ENCODE peak calls at places on chromosomes 13 and 19, in nine cellular contexts. O is stomach, Z is Caco-2, W is NB4, F is uterus, P is mucosa of descending colon, H is pancreas, V is testis, I is MG63. D is an unnamed sample.

GRCh38 chr13:113837554-113838355 is 26.1 kb downstream of the GAS6 start:
- DNase-seq in O (peak), V (peak), W (peak), F (peak), Z (peak), I (peak), H (peak), P (peak), D (peak)

GRCh38 chr13:73809561-73809960 is 324.6 kb downstream of the KLF12 start:
- DNase-seq in O (no peak), W (no peak), I (no peak), P (no peak), Z (no peak), H (no peak), F (no peak), V (no peak), D (no peak)

GRCh38 chr13:113855931-113856715 is 7.8 kb downstream of the GAS6 start:
- DNase-seq in W (no peak), H (peak), F (no peak), Z (no peak), V (peak), P (peak), I (no peak), O (no peak), D (no peak)

GRCh38 chr19:7944177-7944761 is 803 bp upstream of the TIMM44 start:
- DNase-seq in P (peak), V (peak), O (peak), Z (peak), F (peak), I (peak), H (peak), W (peak), D (peak)

GRCh38 chr19:2617393-2618165 is 84.9 kb downstream of the GNG7 start:
- DNase-seq in I (no peak), F (no peak), O (no peak), P (peak), V (no peak), Z (no peak), W (no peak), H (peak), D (no peak)

GRCh38 chr19:14871619-14872230 is 14.2 kb downstream of the OR7A17 start:
- DNase-seq in W (peak), O (no peak), I (no peak), F (no peak), P (no peak), H (no peak), Z (no peak), V (no peak), D (no peak)

GRCh38 chr13:113759525-113760137 is 605 bp downstream of the TMEM255B start:
- DNase-seq in O (peak), V (peak), W (no peak), H (no peak), F (peak), P (peak), I (peak), Z (no peak), D (no peak)

GRCh38 chr19:2268480-2268830 is 12.2 kb upstream of the JSRP1 start:
- DNase-seq in H (no peak), F (no peak), O (no peak), I (no peak), Z (no peak), P (no peak), V (no peak), W (no peak), D (no peak)

GRCh38 chr13:89150362-89150761 is 1479.2 kb downstream of the SLITRK5 start:
- DNase-seq in P (no peak), F (no peak), Z (no peak), O (no peak), H (no peak), V (no peak), W (no peak), I (no peak), D (no peak)

GRCh38 chr13:73835138-73835721 is 299.0 kb downstream of the KLF12 start:
- DNase-seq in H (no peak), F (no peak), Z (no peak), O (no peak), I (no peak), V (no peak), W (peak), P (no peak), D (no peak)

GRCh38 chr19:38009650-38010229 is 102.7 kb downstream of the SIPA1L3 start:
- DNase-seq in V (no peak), H (no peak), W (no peak), I (no peak), Z (no peak), F (no peak), O (no peak), P (no peak), D (no peak)

GRCh38 chr13:43783820-43784219 is 3.0 kb downstream of the ENOX1 start:
- DNase-seq in O (no peak), H (no peak), F (no peak), I (no peak), Z (no peak), W (no peak), V (no peak), P (no peak), D (no peak)

GRCh38 chr19:55487884-55488687 is at the start of gene SSC5D:
- DNase-seq in P (no peak), W (peak), H (no peak), I (peak), O (no peak), V (peak), Z (no peak), F (peak), D (no peak)

GRCh38 chr19:49441210-49441959 is at the start of gene SLC17A7:
- DNase-seq in P (no peak), F (peak), O (no peak), Z (no peak), V (peak), I (no peak), H (no peak), W (no peak), D (peak)

GRCh38 chr19:49442793-49443365 is 1.6 kb upstream of the SLC17A7 start:
- DNase-seq in O (peak), H (peak), Z (peak), V (peak), P (peak), I (peak), F (peak), W (peak), D (peak)

GRCh38 chr19:49441960-49442350 is 628 bp upstream of the SLC17A7 start:
- DNase-seq in P (no peak), W (no peak), I (no peak), Z (no peak), F (no peak), H (no peak), V (no peak), O (no peak), D (no peak)

GRCh38 chr19:49443366-49444099 is 2.2 kb upstream of the SLC17A7 start:
- DNase-seq in V (peak), F (peak), O (peak), P (peak), I (peak), W (peak), Z (peak), H (peak), D (peak)

DNA sequence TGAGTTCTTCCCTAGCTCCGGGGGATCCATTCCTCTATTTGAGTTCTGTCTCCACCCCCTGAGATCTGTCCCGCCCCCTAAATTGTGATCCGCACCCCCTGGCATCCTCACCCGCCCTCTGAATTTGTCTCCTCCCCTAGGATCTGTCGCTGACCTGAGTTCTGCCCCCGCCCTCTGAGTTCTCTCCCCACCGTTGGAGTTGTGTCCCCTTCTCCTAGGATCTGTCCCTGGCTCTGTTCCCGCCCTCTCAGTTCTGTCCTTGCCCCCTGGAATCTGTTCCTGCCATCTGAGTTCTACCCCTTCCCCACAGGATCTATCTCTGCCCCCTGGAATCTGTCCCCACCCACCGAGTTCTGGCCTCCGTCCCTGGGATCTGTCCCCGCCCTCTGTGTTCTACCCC is 1.0 kb upstream of the SLC17A7 start:
- DNase-seq in O (no peak), W (no peak), Z (no peak), F (peak), P (no peak), H (peak), I (peak), V (peak), D (peak)
- H3K4me3 ChIP-seq in O (peak), W (no peak), Z (peak), F (peak), P (no peak), H (no peak), I (peak), V (no peak), D (peak)

GRCh38 chr19:48249502-48250014 is 6.2 kb downstream of the CARD8 start:
- DNase-seq in H (no peak), O (peak), V (peak), F (peak), P (peak), Z (no peak), I (no peak), W (peak), D (peak)
- H3K4me3 ChIP-seq in H (no peak), O (peak), V (peak), F (no peak), P (no peak), Z (no peak), I (no peak), W (peak), D (peak)

DNA sequence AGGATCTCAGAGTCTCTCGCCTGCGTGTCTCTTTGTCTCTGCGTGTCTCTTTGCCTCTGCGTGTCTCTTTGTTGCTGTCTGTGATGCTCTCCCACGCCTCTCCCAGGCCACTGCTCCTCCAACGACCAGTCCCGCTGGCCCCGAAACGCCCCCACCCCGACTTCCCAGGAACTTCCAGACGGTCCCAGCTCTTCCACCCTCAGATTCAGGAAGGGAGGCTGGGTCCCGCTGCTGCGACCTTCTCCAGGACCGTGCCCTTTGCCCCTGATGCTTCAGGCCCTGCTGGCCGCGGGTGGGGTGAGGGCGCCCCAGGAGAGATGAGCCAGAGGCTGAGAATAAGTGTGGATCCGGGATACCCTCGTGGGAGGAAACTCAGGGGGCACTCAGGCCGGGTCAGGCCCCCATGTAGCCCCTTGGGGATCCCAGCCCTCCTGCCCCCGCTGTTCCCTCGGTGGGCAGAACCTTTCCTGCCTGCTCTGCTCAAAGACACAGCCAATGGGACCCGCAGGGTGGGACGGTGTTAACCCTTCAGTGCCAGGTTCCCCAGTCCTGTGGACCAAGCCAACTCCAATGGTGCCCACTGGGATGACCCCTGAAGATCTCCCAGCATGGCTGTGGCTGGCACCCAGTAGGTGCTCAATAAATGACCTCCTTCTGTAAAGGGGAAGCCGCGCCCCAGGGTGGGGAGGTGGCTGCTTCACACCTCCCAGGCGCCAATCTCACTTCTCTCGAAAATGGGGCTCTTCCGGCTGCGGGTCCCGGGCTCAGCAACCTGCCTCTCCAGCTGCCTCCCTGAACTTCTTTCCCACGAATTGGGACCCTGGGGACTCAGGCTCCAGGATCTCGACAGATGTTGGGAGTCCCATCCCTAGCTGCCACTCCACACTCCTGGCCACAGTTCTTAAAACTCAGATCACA is 1.5 kb upstream of the S1PR5 start:
- DNase-seq in H (no peak), F (no peak), I (no peak), P (no peak), Z (no peak), O (no peak), V (no peak), W (no peak), D (no peak)
- H3K4me3 ChIP-seq in H (no peak), F (no peak), I (no peak), P (no peak), Z (no peak), O (no peak), V (no peak), W (no peak), D (no peak)

GRCh38 chr13:92621985-92622384 is 604.6 kb upstream of the GPC6 start:
- DNase-seq in I (no peak), P (no peak), W (no peak), H (no peak), O (no peak), F (no peak), V (no peak), Z (no peak), D (no peak)

GRCh38 chr13:92626274-92626673 is 600.3 kb upstream of the GPC6 start:
- DNase-seq in O (no peak), F (no peak), Z (no peak), V (no peak), P (no peak), H (no peak), W (no peak), I (no peak), D (no peak)

GRCh38 chr13:92622905-92623304 is 603.7 kb upstream of the GPC6 start:
- DNase-seq in P (no peak), V (peak), O (no peak), I (no peak), H (no peak), W (no peak), Z (no peak), F (no peak), D (no peak)
- H3K4me3 ChIP-seq in P (no peak), V (no peak), O (no peak), I (no peak), H (no peak), W (no peak), Z (no peak), F (no peak), D (no peak)

GRCh38 chr13:39567569-39567968 is 35.4 kb downstream of the LHFPL6 start:
- DNase-seq in I (no peak), P (no peak), O (no peak), H (no peak), V (no peak), W (no peak), F (no peak), Z (no peak), D (no peak)

GRCh38 chr13:39566216-39566869 is 36.6 kb downstream of the LHFPL6 start:
- DNase-seq in Z (no peak), W (no peak), H (no peak), F (no peak), P (no peak), O (no peak), V (no peak), I (no peak), D (no peak)

GRCh38 chr13:39559838-39560237 is 43.2 kb downstream of the LHFPL6 start:
- DNase-seq in I (no peak), Z (no peak), O (no peak), F (no peak), P (no peak), W (no peak), V (no peak), H (no peak), D (no peak)

GRCh38 chr13:39561971-39562370 is 41.0 kb downstream of the LHFPL6 start:
- DNase-seq in Z (no peak), H (no peak), V (no peak), P (no peak), O (no peak), W (no peak), I (no peak), F (no peak), D (no peak)

DNA sequence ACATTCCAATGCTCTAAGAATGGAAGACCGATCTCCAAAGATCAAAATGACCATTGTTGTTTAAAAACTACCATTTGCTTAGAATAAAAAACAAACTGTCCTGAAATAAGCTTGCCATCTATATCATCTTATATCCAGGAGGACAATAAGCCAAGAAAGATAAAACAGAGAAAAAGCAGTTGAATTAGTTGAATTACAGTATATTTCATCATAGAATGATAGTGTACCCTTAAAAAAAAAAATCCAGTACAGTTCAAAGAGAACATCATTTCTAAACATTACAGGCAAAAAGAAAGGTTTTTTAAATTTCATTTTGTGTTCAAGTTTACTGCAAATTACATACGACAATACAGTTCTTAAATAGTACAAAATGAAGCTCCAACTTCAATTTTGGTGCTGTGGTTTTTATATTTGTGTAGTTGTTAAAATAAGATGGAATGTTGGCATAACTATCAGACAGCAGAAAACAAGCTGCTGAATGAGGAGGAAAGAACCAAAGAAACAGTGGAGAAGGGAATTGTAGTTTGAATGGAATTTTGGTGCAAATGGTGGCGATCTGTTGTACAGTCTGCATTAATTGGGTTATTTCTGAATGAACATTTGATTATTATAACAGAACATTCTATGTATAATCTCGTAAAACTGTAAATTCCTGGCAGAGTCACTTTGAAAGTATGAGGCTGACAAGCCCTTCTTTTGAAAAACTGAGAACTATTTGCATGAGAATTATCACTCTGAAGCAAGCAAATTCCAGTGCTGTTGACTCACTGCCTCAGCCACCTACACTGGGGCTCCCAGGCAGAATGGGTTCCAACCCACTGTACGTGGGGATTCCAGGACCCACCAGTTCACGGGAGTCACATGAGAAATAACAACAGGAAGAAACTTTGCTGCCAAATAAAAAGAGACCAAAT is 37.7 kb downstream of the LHFPL6 start:
- DNase-seq in O (no peak), V (peak), H (no peak), P (no peak), I (peak), W (no peak), F (no peak), Z (peak), D (no peak)
- H3K4me3 ChIP-seq in O (no peak), V (no peak), H (no peak), P (no peak), I (peak), W (no peak), F (no peak), Z (no peak), D (no peak)

DNA sequence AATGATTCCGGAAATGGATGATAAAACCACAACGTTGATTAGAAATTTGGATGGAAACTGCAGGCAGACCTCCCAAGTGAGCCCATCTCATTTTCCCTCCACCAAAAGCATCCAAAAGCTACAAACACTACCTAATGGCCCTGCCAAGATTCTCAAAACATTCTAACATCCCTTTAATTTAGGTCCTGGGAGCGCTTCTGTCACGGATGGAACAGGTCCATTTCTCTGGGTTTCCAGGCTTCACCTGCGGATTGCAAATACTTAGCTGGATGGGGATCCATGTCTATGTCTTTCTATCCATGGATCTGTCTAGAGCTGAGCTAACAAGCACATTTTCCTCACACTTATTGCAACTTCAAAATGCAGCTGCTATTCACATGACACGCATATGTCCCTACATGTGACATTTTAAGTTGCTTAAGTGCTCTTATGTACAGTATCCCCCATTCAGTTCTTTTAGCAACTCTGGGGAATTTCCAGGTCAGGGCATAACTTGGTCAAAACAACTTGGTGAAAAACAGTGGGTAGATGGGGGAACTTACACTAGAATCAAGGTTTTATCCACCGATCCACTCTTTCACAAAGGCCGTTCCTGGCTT is 73.2 kb downstream of the COL4A1 start:
- DNase-seq in F (no peak), W (no peak), Z (no peak), O (no peak), V (no peak), H (no peak), I (no peak), P (no peak), D (no peak)
- H3K4me3 ChIP-seq in F (no peak), W (no peak), Z (no peak), O (no peak), V (no peak), H (no peak), I (peak), P (no peak), D (peak)

GRCh38 chr19:18273566-18274302 is 518 bp downstream of the IQCN start:
- DNase-seq in Z (no peak), H (no peak), F (no peak), I (no peak), W (no peak), P (no peak), V (no peak), O (no peak), D (no peak)

GRCh38 chr19:18270304-18270703 is 3.9 kb downstream of the IQCN start:
- DNase-seq in F (no peak), V (no peak), H (no peak), O (no peak), Z (no peak), W (no peak), I (no peak), P (no peak), D (no peak)

GRCh38 chr19:18271433-18271841 is 2.8 kb downstream of the IQCN start:
- DNase-seq in I (no peak), H (no peak), V (peak), P (no peak), F (peak), O (no peak), W (no peak), Z (no peak), D (no peak)

GRCh38 chr19:18274776-18275356 is 614 bp upstream of the IQCN start:
- DNase-seq in I (peak), F (peak), P (peak), V (peak), H (peak), W (peak), Z (peak), O (peak), D (peak)

GRCh38 chr19:18274303-18274775 is at the start of gene IQCN:
- DNase-seq in I (peak), W (peak), P (peak), F (peak), H (peak), O (peak), Z (peak), V (no peak), D (no peak)
- H3K4me3 ChIP-seq in I (no peak), W (no peak), P (no peak), F (no peak), H (no peak), O (peak), Z (no peak), V (no peak), D (no peak)

D was measured in gastrocnemius medialis.